ENCODE peak calls at places on chromosomes 6 and 20, in four cellular contexts. One of them, this sample, is unnamed.
A peak's percentile ranks its signal among the peaks of the same experiment; 100 is the strongest.

GRCh38 chr20:56323656-56324055 is 35.1 kb upstream of the FAM210B start:
- DNase-seq in ascending aorta: no peak
- DNase-seq in heart left ventricle: no peak
- DNase-seq in tibial nerve: no peak
- DNase-seq in this sample: no peak

GRCh38 chr6:133587396-133587795 is 301.5 kb upstream of the TCF21 start:
- DNase-seq in heart left ventricle: no peak
- DNase-seq in ascending aorta: no peak
- DNase-seq in tibial nerve: no peak
- DNase-seq in this sample: no peak

GRCh38 chr6:45709834-45710233 is 305.8 kb downstream of the CLIC5 start:
- DNase-seq in ascending aorta: no peak
- DNase-seq in tibial nerve: no peak
- DNase-seq in heart left ventricle: no peak
- DNase-seq in this sample: no peak

GRCh38 chr6:1745814-1746213 is 136.1 kb downstream of the FOXC1 start:
- DNase-seq in tibial nerve: no peak
- DNase-seq in ascending aorta: no peak
- DNase-seq in heart left ventricle: no peak
- DNase-seq in this sample: no peak

GRCh38 chr6:63140682-63141318 is 70.5 kb upstream of the FKBP1C start:
- DNase-seq in tibial nerve: no peak
- DNase-seq in heart left ventricle: no peak
- DNase-seq in ascending aorta: no peak
- DNase-seq in this sample: no peak

GRCh38 chr6:34189806-34190503 is 44.1 kb upstream of the GRM4 start:
- DNase-seq in ascending aorta: no peak
- DNase-seq in heart left ventricle: no peak
- DNase-seq in tibial nerve: no peak
- DNase-seq in this sample: no peak

GRCh38 chr6:89198235-89198634 is 18.9 kb downstream of the GABRR1 start:
- DNase-seq in tibial nerve: no peak
- DNase-seq in heart left ventricle: no peak
- DNase-seq in ascending aorta: no peak
- DNase-seq in this sample: no peak

GRCh38 chr6:87718662-87719433 is 16.8 kb upstream of the AKIRIN2 start:
- DNase-seq in tibial nerve: no peak
- DNase-seq in ascending aorta: no peak
- DNase-seq in heart left ventricle: no peak
- DNase-seq in this sample: no peak

GRCh38 chr6:163787001-163787667 is 372.6 kb downstream of the QKI start:
- DNase-seq in heart left ventricle: no peak
- DNase-seq in ascending aorta: no peak
- DNase-seq in tibial nerve: no peak
- DNase-seq in this sample: no peak

GRCh38 chr6:105898286-105898685 is 187.8 kb upstream of the PRDM1 start:
- DNase-seq in tibial nerve: no peak
- DNase-seq in heart left ventricle: no peak
- DNase-seq in ascending aorta: no peak
- DNase-seq in this sample: no peak

GRCh38 chr6:169048185-169048584 is 205.5 kb downstream of the THBS2 start:
- DNase-seq in ascending aorta: no peak
- DNase-seq in tibial nerve: no peak
- DNase-seq in heart left ventricle: no peak
- DNase-seq in this sample: peak; percentile 10
- H3K4me1 ChIP-seq in ascending aorta: peaks cover 6% of the 10 kb centered on the region
- H3K4me1 ChIP-seq in tibial nerve: no peaks in the 10 kb centered on the region
- H3K4me1 ChIP-seq in heart left ventricle: no peaks in the 10 kb centered on the region
- H3K4me1 ChIP-seq in this sample: no peaks in the 10 kb centered on the region

GRCh38 chr20:49283176-49283702 is 5.4 kb upstream of the ZNFX1 start:
- DNase-seq in heart left ventricle: no peak
- DNase-seq in ascending aorta: no peak
- DNase-seq in tibial nerve: no peak
- DNase-seq in this sample: no peak

GRCh38 chr20:49280463-49281058 is 2.7 kb upstream of the ZNFX1 start:
- DNase-seq in tibial nerve: no peak
- DNase-seq in heart left ventricle: no peak
- DNase-seq in ascending aorta: no peak
- DNase-seq in this sample: no peak

GRCh38 chr20:49282584-49283171 is 4.8 kb upstream of the ZNFX1 start:
- DNase-seq in ascending aorta: no peak
- DNase-seq in heart left ventricle: no peak
- DNase-seq in tibial nerve: no peak
- DNase-seq in this sample: no peak

GRCh38 chr20:49281059-49281912 is 3.4 kb upstream of the ZNFX1 start:
- DNase-seq in tibial nerve: no peak
- DNase-seq in ascending aorta: no peak
- DNase-seq in heart left ventricle: no peak
- DNase-seq in this sample: no peak

DNA sequence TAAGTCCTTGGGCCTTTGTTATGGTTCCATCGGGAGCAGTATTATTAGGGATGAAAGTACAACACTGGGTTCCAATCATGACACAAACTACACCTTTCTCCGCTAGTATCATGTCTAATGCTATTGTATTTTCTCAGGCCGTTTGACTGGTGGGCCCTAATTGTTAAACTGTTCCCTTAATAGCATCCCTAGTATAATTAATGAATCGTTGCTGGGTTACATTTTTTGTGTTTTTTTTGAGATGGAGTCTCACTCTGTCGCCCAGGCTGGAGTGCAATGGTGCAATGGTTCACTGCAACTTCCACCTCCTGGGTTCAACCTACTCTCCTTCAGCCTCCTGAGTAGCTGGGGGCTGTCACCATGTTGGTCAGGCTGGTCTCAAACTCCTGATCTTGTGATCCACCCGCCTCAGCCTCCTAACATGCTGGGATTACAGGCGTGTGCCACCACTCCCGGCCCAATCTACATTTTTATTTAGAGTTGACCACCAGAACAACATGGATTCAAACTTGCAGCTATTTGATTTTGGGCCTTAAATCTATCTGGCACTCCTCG is 4.1 kb upstream of the ZNFX1 start:
- DNase-seq in tibial nerve: no peak
- DNase-seq in heart left ventricle: no peak
- DNase-seq in ascending aorta: no peak
- DNase-seq in this sample: no peak
- H3K4me1 ChIP-seq in tibial nerve: no peaks in the 10 kb centered on the region
- H3K4me1 ChIP-seq in heart left ventricle: peaks cover 32% of the 10 kb centered on the region
- H3K4me1 ChIP-seq in ascending aorta: peaks cover 11% of the 10 kb centered on the region
- H3K4me1 ChIP-seq in this sample: peaks cover 12% of the 10 kb centered on the region

GRCh38 chr6:38797391-38797790 is 82.3 kb downstream of the DNAH8 start:
- DNase-seq in ascending aorta: no peak
- DNase-seq in tibial nerve: no peak
- DNase-seq in heart left ventricle: no peak
- DNase-seq in this sample: no peak

GRCh38 chr6:38796006-38796405 is 80.9 kb downstream of the DNAH8 start:
- DNase-seq in heart left ventricle: no peak
- DNase-seq in tibial nerve: no peak
- DNase-seq in ascending aorta: no peak
- DNase-seq in this sample: no peak

GRCh38 chr6:38799529-38800184 is 84.5 kb downstream of the DNAH8 start:
- DNase-seq in tibial nerve: no peak
- DNase-seq in ascending aorta: no peak
- DNase-seq in heart left ventricle: no peak
- DNase-seq in this sample: no peak

GRCh38 chr6:38794682-38795081 is 79.6 kb downstream of the DNAH8 start:
- DNase-seq in heart left ventricle: no peak
- DNase-seq in ascending aorta: no peak
- DNase-seq in tibial nerve: no peak
- DNase-seq in this sample: no peak

GRCh38 chr6:38796850-38797249 is 81.7 kb downstream of the DNAH8 start:
- DNase-seq in tibial nerve: no peak
- DNase-seq in ascending aorta: no peak
- DNase-seq in heart left ventricle: no peak
- DNase-seq in this sample: no peak
- H3K4me1 ChIP-seq in tibial nerve: no peaks in the 10 kb centered on the region
- H3K4me1 ChIP-seq in ascending aorta: no peaks in the 10 kb centered on the region
- H3K4me1 ChIP-seq in heart left ventricle: no peaks in the 10 kb centered on the region
- H3K4me1 ChIP-seq in this sample: no peaks in the 10 kb centered on the region

DNA sequence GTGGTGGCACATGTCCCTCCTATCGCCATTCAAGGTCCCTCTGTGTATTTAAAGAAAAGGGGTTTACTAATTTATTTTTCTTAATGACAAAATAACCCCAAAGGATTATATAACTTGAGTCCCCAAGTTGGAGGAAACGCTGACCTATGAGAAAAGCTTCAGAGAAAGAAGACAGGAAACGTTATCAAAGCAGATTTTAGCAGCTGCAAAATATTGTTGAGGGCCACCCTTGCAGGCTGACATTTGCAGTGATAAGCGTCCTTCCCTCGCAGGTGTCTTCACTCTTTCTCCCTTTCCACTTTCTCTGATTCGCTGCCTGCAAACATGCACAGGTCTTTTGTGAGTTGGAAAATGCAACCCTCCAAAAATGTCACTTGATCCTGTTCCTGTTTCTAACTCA is 103.2 kb upstream of the RIPOR2 start:
- DNase-seq in ascending aorta: no peak
- DNase-seq in tibial nerve: no peak
- DNase-seq in heart left ventricle: no peak
- DNase-seq in this sample: no peak
- H3K4me1 ChIP-seq in ascending aorta: no peaks in the 10 kb centered on the region
- H3K4me1 ChIP-seq in tibial nerve: no peaks in the 10 kb centered on the region
- H3K4me1 ChIP-seq in heart left ventricle: no peaks in the 10 kb centered on the region
- H3K4me1 ChIP-seq in this sample: peaks cover 9% of the 10 kb centered on the region

GRCh38 chr6:137231895-137232294 is 12.7 kb upstream of the IFNGR1 start:
- DNase-seq in ascending aorta: no peak
- DNase-seq in tibial nerve: no peak
- DNase-seq in heart left ventricle: no peak
- DNase-seq in this sample: no peak
- H3K4me1 ChIP-seq in ascending aorta: peaks cover 5% of the 10 kb centered on the region
- H3K4me1 ChIP-seq in tibial nerve: no peaks in the 10 kb centered on the region
- H3K4me1 ChIP-seq in heart left ventricle: peaks cover 74% of the 10 kb centered on the region
- H3K4me1 ChIP-seq in this sample: peaks cover 6% of the 10 kb centered on the region

GRCh38 chr6:71392286-71392685 is 103.7 kb downstream of the OGFRL1 start:
- DNase-seq in ascending aorta: no peak
- DNase-seq in heart left ventricle: no peak
- DNase-seq in tibial nerve: no peak
- DNase-seq in this sample: no peak

GRCh38 chr6:71396410-71396801 is 107.8 kb downstream of the OGFRL1 start:
- DNase-seq in ascending aorta: no peak
- DNase-seq in heart left ventricle: no peak
- DNase-seq in tibial nerve: no peak
- DNase-seq in this sample: no peak

GRCh38 chr6:71393471-71393870 is 104.9 kb downstream of the OGFRL1 start:
- DNase-seq in tibial nerve: no peak
- DNase-seq in ascending aorta: no peak
- DNase-seq in heart left ventricle: no peak
- DNase-seq in this sample: no peak

GRCh38 chr6:71394001-71394432 is 105.4 kb downstream of the OGFRL1 start:
- DNase-seq in ascending aorta: no peak
- DNase-seq in tibial nerve: no peak
- DNase-seq in heart left ventricle: no peak
- DNase-seq in this sample: no peak

DNA sequence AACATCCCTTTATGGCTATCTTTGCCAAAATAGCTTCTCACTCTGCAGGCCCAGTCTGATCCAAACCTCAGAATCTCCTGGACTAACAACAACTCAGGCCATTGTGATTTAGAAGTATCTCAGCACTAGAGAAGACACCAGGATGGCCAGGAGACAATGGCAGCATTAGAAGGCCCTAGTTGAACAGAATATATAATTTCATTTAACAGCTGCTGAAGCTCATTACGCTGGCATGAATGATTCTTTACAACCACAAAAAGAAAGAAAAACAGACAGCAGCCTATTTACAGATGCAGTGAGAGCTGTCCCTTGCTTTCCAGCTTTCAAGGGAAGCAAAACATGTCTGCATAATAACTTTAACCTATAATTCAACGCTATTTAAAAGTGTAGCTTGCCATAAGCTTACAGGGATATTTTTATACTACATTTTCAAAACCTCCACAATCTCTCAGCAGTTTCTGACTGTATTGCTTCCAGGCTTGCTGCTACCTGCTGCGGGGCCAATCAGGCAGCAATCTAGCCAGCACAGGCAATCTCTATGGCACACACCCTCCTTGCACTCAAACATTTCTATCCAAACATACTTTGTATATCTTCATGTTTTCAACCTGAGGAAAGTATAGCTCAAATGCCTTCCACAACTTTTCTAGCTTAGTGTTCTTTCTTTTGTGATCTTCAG is 107.3 kb downstream of the OGFRL1 start:
- DNase-seq in heart left ventricle: no peak
- DNase-seq in ascending aorta: no peak
- DNase-seq in tibial nerve: no peak
- DNase-seq in this sample: no peak
- H3K4me1 ChIP-seq in heart left ventricle: peaks cover 69% of the 10 kb centered on the region
- H3K4me1 ChIP-seq in ascending aorta: no peaks in the 10 kb centered on the region
- H3K4me1 ChIP-seq in tibial nerve: no peaks in the 10 kb centered on the region
- H3K4me1 ChIP-seq in this sample: peaks cover 66% of the 10 kb centered on the region

GRCh38 chr6:125357515-125358256 is 55.9 kb upstream of the HDDC2 start:
- DNase-seq in heart left ventricle: peak; percentile 36
- DNase-seq in ascending aorta: no peak
- DNase-seq in tibial nerve: no peak
- DNase-seq in this sample: no peak
- H3K4me1 ChIP-seq in heart left ventricle: peaks cover 44% of the 10 kb centered on the region
- H3K4me1 ChIP-seq in ascending aorta: no peaks in the 10 kb centered on the region
- H3K4me1 ChIP-seq in tibial nerve: no peaks in the 10 kb centered on the region
- H3K4me1 ChIP-seq in this sample: no peaks in the 10 kb centered on the region

DNA sequence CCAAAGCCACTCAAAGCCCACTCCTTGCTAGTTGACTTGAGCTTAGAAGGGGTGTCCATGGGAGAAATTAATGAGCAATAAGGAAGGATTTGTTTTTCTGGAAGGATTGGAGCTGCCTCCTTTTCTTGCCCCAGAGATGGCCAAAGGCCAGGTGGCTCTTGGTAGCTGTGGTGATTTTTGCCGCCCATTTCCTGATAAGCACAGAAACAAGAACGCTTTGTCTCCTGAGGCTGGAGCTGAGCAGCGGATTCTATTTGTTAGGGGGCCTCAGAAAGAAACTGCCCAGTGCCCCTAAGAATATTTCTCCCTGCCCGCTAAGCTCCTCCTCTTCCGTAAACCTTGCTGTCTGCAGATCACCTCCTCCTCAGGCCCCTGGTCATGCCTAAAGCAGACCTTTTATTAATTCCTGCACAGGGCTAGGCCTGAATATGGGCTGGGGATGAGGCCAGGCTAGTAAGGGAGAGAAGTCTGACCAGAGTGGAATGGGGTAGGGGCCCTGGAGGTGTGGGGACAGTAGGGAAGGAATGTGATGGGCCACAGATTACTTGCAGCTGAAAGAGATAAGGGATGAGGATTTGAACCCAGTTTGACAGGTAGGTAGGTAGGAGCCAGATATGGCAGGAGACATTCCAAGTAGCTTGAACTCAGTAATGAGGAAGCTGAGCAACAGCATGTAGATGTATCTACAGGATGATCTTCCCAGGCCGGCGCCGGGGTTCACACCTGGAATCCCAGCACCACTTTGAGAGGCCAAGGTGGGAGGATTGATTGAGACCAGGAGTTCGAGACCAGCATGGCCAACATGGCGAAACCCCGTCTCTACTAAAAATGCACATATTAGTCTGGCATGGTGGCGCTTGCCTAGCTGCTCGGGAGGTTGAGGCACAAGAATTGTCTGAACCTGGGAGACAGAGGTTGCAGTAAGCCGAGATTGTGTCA is 71.2 kb upstream of the NAA20 start:
- DNase-seq in ascending aorta: no peak
- DNase-seq in heart left ventricle: peak; percentile 50
- DNase-seq in tibial nerve: no peak
- DNase-seq in this sample: no peak
- H3K4me1 ChIP-seq in ascending aorta: peaks cover 13% of the 10 kb centered on the region
- H3K4me1 ChIP-seq in heart left ventricle: peaks cover 66% of the 10 kb centered on the region
- H3K4me1 ChIP-seq in tibial nerve: no peaks in the 10 kb centered on the region
- H3K4me1 ChIP-seq in this sample: peaks cover 32% of the 10 kb centered on the region